ENCODE peak calls at places on chromosomes 1 and 21, in five cellular contexts. R is GM04503, Z is fibroblast of lung, O is SJSA1, D is DMS79. F is an unnamed sample.

GRCh38 chr1:42466030-42466429 is 2.9 kb downstream of the CCDC30 start:
- DNase-seq in R (no peak), Z (no peak), D (no peak), O (no peak), F (no peak)

GRCh38 chr1:84077476-84078107 is 66.5 kb upstream of the PRKACB start:
- DNase-seq in R (peak; percentile 27), Z (peak; percentile 67), O (peak; percentile 78), D (peak; percentile 47), F (peak; percentile 72)

GRCh38 chr1:109113787-109114568 is at the start of gene ELAPOR1:
- DNase-seq in O (no peak), D (peak; percentile 69), Z (no peak), R (no peak), F (no peak)

GRCh38 chr1:214549604-214550338 is 1.6 kb downstream of the PTPN14 start:
- DNase-seq in Z (peak; percentile 56), R (no peak), D (no peak), O (no peak), F (no peak)

GRCh38 chr1:236181059-236181458 is 38.7 kb downstream of the GPR137B start:
- DNase-seq in O (no peak), Z (no peak), R (no peak), D (no peak), F (peak; percentile 8)

GRCh38 chr1:71737768-71738167 is 544.6 kb downstream of the NEGR1 start:
- DNase-seq in R (no peak), O (no peak), D (no peak), Z (no peak), F (no peak)

GRCh38 chr21:46667735-46668380 is 32.4 kb downstream of the PRMT2 start:
- DNase-seq in R (no peak), Z (peak; percentile 39), O (no peak), D (no peak), F (peak; percentile 26)

GRCh38 chr1:5681654-5682053 is 310.6 kb downstream of the NPHP4 start:
- DNase-seq in D (no peak), O (no peak), Z (no peak), R (no peak), F (no peak)

GRCh38 chr1:17553970-17554369 is 14.5 kb downstream of the ARHGEF10L start:
- DNase-seq in D (no peak), O (peak; percentile 64), Z (peak; percentile 76), R (no peak), F (peak; percentile 79)

GRCh38 chr1:182196897-182197546 is 135.5 kb upstream of the ZNF648 start:
- DNase-seq in O (no peak), Z (peak; percentile 22), D (no peak), R (no peak), F (no peak)

GRCh38 chr1:240572328-240572727 is 39.6 kb downstream of the GREM2 start:
- DNase-seq in R (no peak), D (no peak), Z (no peak), O (no peak), F (no peak)

GRCh38 chr21:21439761-21440160 is 441.6 kb downstream of the NCAM2 start:
- DNase-seq in D (no peak), Z (peak; percentile 3), O (no peak), R (no peak), F (no peak)

GRCh38 chr21:42557420-42557819 is 43.8 kb downstream of the SLC37A1 start:
- DNase-seq in R (no peak), D (no peak), Z (no peak), O (no peak), F (no peak)

GRCh38 chr1:2493691-2494322 is 17.7 kb downstream of the PLCH2 start:
- DNase-seq in D (no peak), R (no peak), O (no peak), Z (no peak), F (no peak)

GRCh38 chr1:19974822-19975416 is 4.5 kb downstream of the PLA2G2A start:
- DNase-seq in R (peak; percentile 23), Z (peak; percentile 73), D (peak; percentile 0), O (peak; percentile 43), F (peak; percentile 23)

GRCh38 chr1:245389878-245390277 is 235.1 kb downstream of the KIF26B start:
- DNase-seq in D (no peak), O (no peak), R (no peak), Z (no peak), F (no peak)

GRCh38 chr1:34364376-34364775 is 187.7 kb downstream of the C1orf94 start:
- DNase-seq in R (no peak), O (no peak), Z (no peak), D (no peak), F (no peak)

GRCh38 chr1:30411206-30411605 is 312.2 kb downstream of the MATN1 start:
- DNase-seq in D (no peak), Z (no peak), R (no peak), O (no peak), F (no peak)

GRCh38 chr1:205013683-205014367 is 29.2 kb upstream of the CNTN2 start:
- DNase-seq in D (peak; percentile 55), O (no peak), Z (no peak), R (no peak), F (no peak)

GRCh38 chr1:94250341-94250740 is 13.0 kb upstream of the ARHGAP29 start:
- DNase-seq in D (no peak), Z (no peak), O (no peak), R (no peak), F (no peak)

GRCh38 chr21:14382486-14382834 is 486 bp downstream of the HSPA13 start:
- DNase-seq in D (peak; percentile 47), Z (peak; percentile 43), R (no peak), O (peak; percentile 37), F (peak; percentile 8)

GRCh38 chr1:94071956-94072355 is 49.0 kb downstream of the ABCA4 start:
- DNase-seq in R (no peak), D (no peak), Z (no peak), O (no peak), F (no peak)

F was measured in HS-27A.